ENCODE peak calls at places on chromosomes 1 and 21, in seven cellular contexts. B, R, J, U, K, Q and M are unnamed samples.

GRCh38 chr1:8814870-8815269 is 2.6 kb downstream of the RERE start:
- DNase-seq in B (no peak), R (no peak), J (no peak), U (no peak), K (no peak), Q (peak), M (no peak)

GRCh38 chr1:206946261-206946660 is at the start of gene PIGR:
- DNase-seq in B (no peak), R (no peak), J (no peak), U (no peak), K (no peak), Q (no peak), M (no peak)

GRCh38 chr1:237737448-237737847 is 153.3 kb downstream of the ZP4 start:
- DNase-seq in B (no peak), R (no peak), J (no peak), U (no peak), K (no peak), Q (no peak), M (no peak)

GRCh38 chr1:223617671-223618070 is 47.8 kb downstream of the CAPN8 start:
- DNase-seq in B (no peak), R (no peak), J (no peak), U (no peak), K (no peak), Q (no peak), M (no peak)

GRCh38 chr1:174005032-174005431 is 17.1 kb downstream of the RC3H1 start:
- DNase-seq in B (no peak), R (no peak), J (no peak), U (peak), K (peak), Q (no peak), M (peak)

GRCh38 chr1:119767486-119767885 is 1.2 kb downstream of the HMGCS2 start:
- DNase-seq in B (no peak), R (peak), J (no peak), U (no peak), K (no peak), Q (peak), M (peak)

GRCh38 chr1:39638965-39639332 is 494 bp downstream of the HEYL start:
- DNase-seq in B (no peak), R (no peak), J (no peak), U (no peak), K (no peak), Q (no peak), M (no peak)

GRCh38 chr1:5690291-5690690 is 301.9 kb downstream of the NPHP4 start:
- DNase-seq in B (no peak), R (no peak), J (no peak), U (no peak), K (no peak), Q (peak), M (no peak)

GRCh38 chr1:59366352-59366751 is 69.5 kb downstream of the FGGY start:
- DNase-seq in B (no peak), R (peak), J (no peak), U (no peak), K (peak), Q (peak), M (peak)

GRCh38 chr21:20341431-20341830 is 656.8 kb upstream of the NCAM2 start:
- DNase-seq in B (no peak), R (no peak), J (no peak), U (no peak), K (no peak), Q (no peak), M (no peak)

GRCh38 chr1:89799495-89799894 is 21.3 kb upstream of the LRRC8D start:
- DNase-seq in B (no peak), R (peak), J (no peak), U (peak), K (no peak), Q (no peak), M (no peak)

GRCh38 chr1:41516168-41516961 is 31.9 kb upstream of the EDN2 start:
- DNase-seq in B (no peak), R (peak), J (peak), U (peak), K (peak), Q (peak), M (peak)

GRCh38 chr1:61227857-61228557 is 145.6 kb downstream of the NFIA start:
- DNase-seq in B (no peak), R (no peak), J (no peak), U (no peak), K (no peak), Q (no peak), M (peak)

GRCh38 chr1:100721502-100722205 is 2.1 kb downstream of the VCAM1 start:
- DNase-seq in B (peak), R (no peak), J (no peak), U (peak), K (peak), Q (peak), M (peak)

GRCh38 chr1:100720751-100721150 is 1.2 kb downstream of the VCAM1 start:
- DNase-seq in B (no peak), R (no peak), J (no peak), U (no peak), K (no peak), Q (no peak), M (no peak)

GRCh38 chr1:100719490-100719889 is at the start of gene VCAM1:
- DNase-seq in B (peak), R (no peak), J (no peak), U (peak), K (peak), Q (no peak), M (no peak)

GRCh38 chr1:100724281-100724680 is 4.7 kb downstream of the VCAM1 start:
- DNase-seq in B (no peak), R (no peak), J (no peak), U (no peak), K (no peak), Q (no peak), M (no peak)

GRCh38 chr1:100722211-100722610 is 2.7 kb downstream of the VCAM1 start:
- DNase-seq in B (no peak), R (no peak), J (no peak), U (peak), K (no peak), Q (no peak), M (no peak)
- H3K4me3 ChIP-seq in B (peak), R (no peak), J (peak), U (no peak), K (peak), Q (no peak), M (no peak)

GRCh38 chr1:189751311-189751710 is 726.4 kb downstream of the BRINP3 start:
- DNase-seq in B (no peak), R (peak), J (no peak), U (no peak), K (no peak), Q (peak), M (no peak)

DNA sequence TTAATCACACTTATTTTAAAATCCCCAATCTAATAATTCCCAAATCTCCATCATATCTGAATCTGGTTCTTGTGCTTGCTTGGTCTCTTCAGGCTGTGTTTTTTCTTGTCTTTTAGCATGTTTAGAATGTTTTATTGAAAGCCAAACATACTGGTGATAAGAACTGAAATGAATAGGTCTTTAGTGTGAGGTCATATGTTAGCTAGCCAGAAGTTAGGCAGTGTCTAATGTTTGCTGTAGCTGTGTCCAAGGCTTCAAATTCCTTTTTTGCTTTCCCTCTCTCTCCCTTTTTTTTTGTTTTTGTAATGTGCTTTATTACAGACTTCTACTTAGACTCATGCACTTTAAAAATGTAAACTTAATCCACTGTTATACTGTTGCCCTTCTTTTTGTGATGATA is 725.2 kb downstream of the BRINP3 start:
- DNase-seq in B (no peak), R (no peak), J (no peak), U (peak), K (peak), Q (no peak), M (no peak)
- H3K4me3 ChIP-seq in B (no peak), R (no peak), J (no peak), U (no peak), K (no peak), Q (no peak), M (no peak)

GRCh38 chr21:27683292-27683691 is 716.4 kb upstream of the ADAMTS5 start:
- DNase-seq in B (no peak), R (no peak), J (no peak), U (no peak), K (no peak), Q (peak), M (no peak)
- H3K4me3 ChIP-seq in B (no peak), R (no peak), J (no peak), U (no peak), K (no peak), Q (no peak), M (no peak)

DNA sequence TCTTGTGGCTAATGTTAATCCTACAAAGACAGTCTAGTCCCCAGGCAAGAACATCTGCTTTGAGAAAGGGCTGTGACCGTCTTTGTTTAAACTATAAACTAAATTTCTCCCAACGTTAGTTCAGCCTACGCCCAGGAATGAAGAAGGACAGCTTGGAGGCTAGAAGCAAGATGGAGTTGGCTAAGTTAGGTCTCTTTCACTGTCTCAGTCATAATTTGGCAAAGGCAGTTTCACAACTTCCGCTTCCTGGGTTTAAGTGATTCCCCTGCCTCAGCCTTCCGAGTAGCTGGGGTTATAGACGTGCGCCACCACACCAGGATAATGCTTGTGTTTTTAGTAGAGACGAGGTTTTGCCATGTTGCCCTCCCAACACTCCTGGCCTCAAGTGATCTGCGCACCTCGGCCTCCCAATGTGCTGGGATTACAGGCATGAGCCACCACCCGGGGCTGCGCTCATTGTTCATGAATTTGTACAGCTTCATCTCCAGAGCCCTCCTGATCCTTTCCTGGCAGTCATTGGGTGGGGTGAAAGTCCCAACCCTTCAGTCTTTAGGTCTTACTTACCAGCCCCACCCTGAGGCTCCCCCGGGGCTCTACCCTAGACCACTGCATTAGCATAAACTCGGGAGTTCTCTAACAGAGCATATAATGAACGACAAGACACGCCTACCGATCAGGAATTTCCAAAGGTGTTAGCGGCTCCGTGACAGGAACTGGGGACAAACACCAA is 4.9 kb upstream of the MASP2 start:
- DNase-seq in B (no peak), R (no peak), J (no peak), U (no peak), K (no peak), Q (no peak), M (peak)
- H3K4me3 ChIP-seq in B (no peak), R (no peak), J (no peak), U (no peak), K (no peak), Q (no peak), M (no peak)

GRCh38 chr1:168439451-168440375 is 104.1 kb downstream of the XCL2 start:
- DNase-seq in B (peak), R (peak), J (peak), U (peak), K (peak), Q (peak), M (peak)
- H3K4me3 ChIP-seq in B (no peak), R (peak), J (peak), U (no peak), K (no peak), Q (no peak), M (no peak)

DNA sequence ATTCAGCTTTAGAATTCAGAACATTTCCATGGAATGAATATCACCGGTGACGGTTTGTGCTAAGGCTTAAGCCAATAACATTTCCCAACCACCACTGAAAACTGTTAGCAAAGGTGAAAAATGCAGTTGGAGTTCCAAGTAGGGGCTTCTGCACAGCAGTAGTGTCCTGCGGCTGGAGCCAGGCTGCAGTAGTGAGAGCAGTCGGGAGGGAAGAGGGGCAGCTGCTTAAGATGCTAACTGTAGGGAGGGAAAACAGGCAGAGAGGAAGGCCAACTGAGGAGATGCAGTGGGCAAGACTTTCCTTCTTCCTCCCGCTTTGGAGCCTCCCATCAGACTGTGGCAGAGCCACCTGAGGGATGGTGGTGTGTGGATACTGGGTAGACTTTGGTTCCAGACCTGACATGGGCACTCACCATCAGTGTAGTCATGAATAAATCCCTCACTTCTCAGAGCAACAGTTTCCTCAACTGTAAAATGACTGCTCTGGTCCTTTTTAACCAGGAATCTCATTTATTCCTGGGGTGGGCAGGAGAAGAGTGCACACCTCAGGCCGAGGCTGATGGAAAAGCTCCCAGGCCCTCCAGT is 3.2 kb downstream of the F3 start:
- DNase-seq in B (no peak), R (no peak), J (no peak), U (peak), K (no peak), Q (peak), M (no peak)
- H3K4me3 ChIP-seq in B (no peak), R (no peak), J (peak), U (peak), K (no peak), Q (no peak), M (peak)

DNA sequence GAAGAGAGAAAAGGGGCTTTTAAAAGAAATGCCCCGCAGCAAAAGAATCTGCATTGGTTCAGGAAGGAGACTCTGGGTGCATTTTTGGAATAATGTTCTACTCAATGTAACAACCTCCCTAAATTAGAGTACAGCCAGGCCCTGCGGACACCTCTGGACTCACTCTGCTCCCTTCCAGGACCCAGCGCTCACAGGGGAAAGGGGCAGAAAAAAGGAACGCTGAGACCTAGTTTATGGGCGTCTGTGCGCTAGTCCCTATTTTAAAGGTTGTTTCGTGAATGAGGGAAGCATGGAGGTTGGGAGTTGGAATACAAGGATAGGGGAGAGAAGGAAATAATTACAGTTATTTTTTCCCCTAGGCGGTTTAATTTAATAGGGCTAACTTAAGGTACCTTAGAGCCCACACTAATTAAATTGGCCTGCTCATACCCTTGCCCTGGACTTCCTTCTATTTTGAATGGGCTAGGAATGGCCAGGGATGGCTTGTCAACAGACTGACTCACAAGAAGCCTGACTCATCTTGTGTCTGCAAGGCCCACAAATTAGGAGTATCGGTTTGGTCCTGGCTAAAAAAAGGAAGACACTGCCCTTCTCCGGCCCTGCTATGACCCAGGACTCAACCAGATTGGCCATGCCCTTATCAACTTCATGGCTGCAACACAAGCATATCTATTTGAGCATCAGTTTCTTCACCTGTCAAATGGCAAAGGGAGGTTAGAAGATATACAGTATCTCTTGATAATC is 1.9 kb upstream of the SSBP3 start:
- DNase-seq in B (peak), R (peak), J (no peak), U (peak), K (peak), Q (peak), M (peak)
- H3K4me3 ChIP-seq in B (no peak), R (peak), J (peak), U (no peak), K (no peak), Q (no peak), M (no peak)

GRCh38 chr1:44526295-44527073 is 121.4 kb downstream of the RNF220 start:
- DNase-seq in B (no peak), R (no peak), J (no peak), U (no peak), K (no peak), Q (no peak), M (no peak)

GRCh38 chr1:44523747-44524146 is 118.7 kb downstream of the RNF220 start:
- DNase-seq in B (no peak), R (no peak), J (no peak), U (no peak), K (no peak), Q (no peak), M (no peak)

GRCh38 chr1:44524180-44524579 is 119.1 kb downstream of the RNF220 start:
- DNase-seq in B (no peak), R (no peak), J (no peak), U (no peak), K (no peak), Q (no peak), M (no peak)

GRCh38 chr1:44521378-44522080 is 116.5 kb downstream of the RNF220 start:
- DNase-seq in B (no peak), R (no peak), J (no peak), U (no peak), K (no peak), Q (no peak), M (no peak)

GRCh38 chr1:44524655-44525530 is 119.8 kb downstream of the RNF220 start:
- DNase-seq in B (no peak), R (no peak), J (no peak), U (no peak), K (peak), Q (no peak), M (no peak)
- H3K4me3 ChIP-seq in B (no peak), R (no peak), J (peak), U (no peak), K (peak), Q (no peak), M (no peak)

DNA sequence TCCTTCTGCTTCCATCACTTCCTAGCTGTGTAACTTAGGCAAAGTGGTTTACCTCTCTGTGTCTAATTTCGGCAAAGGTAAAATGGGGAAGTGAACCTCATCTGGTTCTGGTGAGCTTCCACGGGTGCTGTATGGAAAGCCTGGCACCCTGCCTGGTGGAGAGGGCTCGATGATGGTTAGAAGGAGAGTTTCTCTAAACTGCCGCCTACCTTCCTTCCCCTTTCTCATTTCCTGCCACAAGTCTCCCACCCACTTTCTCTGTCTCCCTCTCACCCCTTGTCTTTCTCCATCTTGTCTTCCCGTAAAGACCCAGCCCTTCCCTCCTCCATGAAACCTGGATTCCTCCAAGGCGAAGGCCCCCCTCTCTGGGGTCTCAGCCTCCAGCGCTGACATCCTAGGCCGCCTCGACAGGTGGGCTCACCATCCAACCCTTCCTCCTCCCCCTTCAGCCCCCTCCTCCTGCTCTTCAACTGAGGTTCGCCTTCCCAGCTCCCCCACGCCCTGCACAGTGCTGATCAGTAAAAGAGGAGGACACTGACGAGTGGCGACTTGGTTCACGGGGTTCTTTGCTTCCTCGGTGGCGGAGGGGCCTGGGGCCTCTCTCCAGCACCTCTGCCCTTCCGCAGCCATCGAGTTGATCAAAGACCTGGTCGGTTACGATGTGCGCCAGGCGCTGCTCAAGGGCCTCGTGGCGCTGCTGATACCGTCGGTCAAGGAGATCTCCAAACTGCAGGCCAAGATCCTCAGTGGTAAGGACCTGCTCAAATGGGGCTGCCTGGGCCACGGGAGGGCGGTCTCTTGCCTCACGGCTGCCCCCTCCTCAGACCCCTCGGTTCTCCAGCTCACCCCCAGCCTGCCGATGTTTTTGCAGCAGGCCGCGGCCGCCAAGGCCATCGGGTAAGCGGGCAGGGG is 7.2 kb downstream of the RNU5D-1 start:
- DNase-seq in B (no peak), R (no peak), J (peak), U (no peak), K (no peak), Q (no peak), M (no peak)
- H3K4me3 ChIP-seq in B (no peak), R (no peak), J (no peak), U (no peak), K (no peak), Q (no peak), M (no peak)

GRCh38 chr21:38434913-38435533 is 63.3 kb downstream of the ERG start:
- DNase-seq in B (peak), R (peak), J (no peak), U (peak), K (peak), Q (peak), M (peak)
- H3K4me3 ChIP-seq in B (peak), R (peak), J (peak), U (peak), K (no peak), Q (no peak), M (no peak)